ENCODE peak calls at places on chromosomes 16 and 17, in seven cellular contexts. O, W, B, J, S, A and K are unnamed samples.

GRCh38 chr17:55433629-55434422 is 12.2 kb upstream of the MMD start:
- DNase-seq in S (peak), O (peak), B (no peak), W (peak), J (no peak), A (peak), K (no peak)

GRCh38 chr16:77760800-77761199 is 27.6 kb upstream of the VAT1L start:
- DNase-seq in S (no peak), O (no peak), A (no peak), B (no peak), W (no peak), J (no peak), K (no peak)

GRCh38 chr16:4506450-4506849 is 30.3 kb downstream of the HMOX2 start:
- DNase-seq in B (peak), W (peak), S (peak), J (no peak), A (peak), O (peak), K (peak)

GRCh38 chr16:69106491-69107291 is 1.2 kb downstream of the HAS3 start:
- DNase-seq in B (no peak), A (no peak), O (no peak), J (no peak), S (peak), W (peak), K (no peak)

GRCh38 chr17:79730437-79730768 is 340 bp upstream of the ENPP7 start:
- DNase-seq in B (no peak), W (no peak), A (no peak), J (no peak), O (no peak), S (no peak), K (no peak)

GRCh38 chr16:24525970-24526559 is 13.3 kb upstream of the RBBP6 start:
- DNase-seq in S (no peak), A (peak), W (no peak), O (peak), B (no peak), J (no peak), K (peak)

GRCh38 chr17:11330871-11331270 is 89.9 kb downstream of the SHISA6 start:
- DNase-seq in A (no peak), J (no peak), S (no peak), B (no peak), W (no peak), O (no peak), K (no peak)

GRCh38 chr16:12575288-12575687 is 228.4 kb downstream of the CPPED1 start:
- DNase-seq in B (no peak), J (no peak), O (no peak), S (no peak), A (no peak), W (no peak), K (peak)

GRCh38 chr16:66520406-66521194 is 29.3 kb downstream of the TK2 start:
- DNase-seq in A (no peak), S (no peak), J (no peak), B (no peak), W (peak), O (no peak), K (peak)

GRCh38 chr17:35790826-35791225 is 4.6 kb downstream of the MMP28 start:
- DNase-seq in A (no peak), W (no peak), S (no peak), O (no peak), B (no peak), J (no peak), K (peak)

GRCh38 chr17:3960764-3961163 is 3.5 kb downstream of the ATP2A3 start:
- DNase-seq in W (peak), J (no peak), S (no peak), A (no peak), O (peak), B (no peak), K (no peak)

GRCh38 chr17:10875411-10875810 is 37.5 kb upstream of the PIRT start:
- DNase-seq in W (no peak), B (no peak), A (no peak), O (no peak), S (no peak), J (no peak), K (no peak)

GRCh38 chr16:29891525-29892457 is 7.6 kb downstream of the SEZ6L2 start:
- DNase-seq in W (no peak), O (no peak), B (no peak), J (no peak), A (no peak), S (no peak), K (no peak)

GRCh38 chr17:794876-795275 is 12.7 kb downstream of the MRM3 start:
- DNase-seq in B (peak), J (peak), W (peak), A (peak), S (peak), O (peak), K (peak)

GRCh38 chr16:21646721-21647561 is 5.5 kb downstream of the IGSF6 start:
- DNase-seq in A (no peak), B (no peak), S (no peak), O (no peak), J (no peak), W (peak), K (no peak)

GRCh38 chr16:21076186-21076883 is 74.3 kb downstream of the DNAH3 start:
- DNase-seq in O (no peak), B (no peak), A (no peak), J (no peak), S (peak), W (peak), K (no peak)

GRCh38 chr17:82006468-82007227 is 16.0 kb downstream of the CENPX start:
- DNase-seq in S (no peak), W (no peak), O (no peak), J (no peak), A (no peak), B (no peak), K (no peak)

GRCh38 chr17:7476951-7477350 is 2.5 kb downstream of the ZBTB4 start:
- DNase-seq in B (no peak), J (no peak), A (no peak), W (no peak), O (no peak), S (no peak), K (no peak)

GRCh38 chr17:50210249-50211225 is 9.1 kb upstream of the COL1A1 start:
- DNase-seq in S (peak), J (peak), W (peak), O (peak), A (no peak), B (no peak), K (peak)

GRCh38 chr17:4497101-4497824 is 1.4 kb upstream of the SPNS2 start:
- DNase-seq in O (peak), W (no peak), J (no peak), B (no peak), A (no peak), S (no peak), K (no peak)

GRCh38 chr17:69870091-69870530 is 204.9 kb upstream of the KCNJ16 start:
- DNase-seq in J (no peak), A (no peak), O (no peak), W (no peak), S (peak), B (no peak), K (no peak)

GRCh38 chr17:75876938-75877751 is 1.2 kb downstream of the TRIM47 start:
- DNase-seq in A (peak), S (peak), J (peak), W (peak), B (peak), O (peak), K (peak)

GRCh38 chr17:80884811-80885210 is 106.8 kb upstream of the CHMP6 start:
- DNase-seq in W (no peak), A (no peak), S (no peak), O (no peak), B (no peak), J (peak), K (no peak)

GRCh38 chr17:57357392-57357784 is 101.1 kb downstream of the MSI2 start:
- DNase-seq in J (peak), S (no peak), A (peak), B (no peak), W (peak), O (peak), K (no peak)

GRCh38 chr16:68086336-68086821 is 1.2 kb downstream of the NFATC3 start:
- DNase-seq in S (peak), W (no peak), J (no peak), A (no peak), O (no peak), B (no peak), K (no peak)

GRCh38 chr16:50210266-50211038 is 55.9 kb upstream of the ADCY7 start:
- DNase-seq in J (peak), W (peak), A (peak), B (peak), S (peak), O (peak), K (peak)

GRCh38 chr16:4980691-4981090 is 22.6 kb downstream of the SEC14L5 start:
- DNase-seq in J (no peak), W (no peak), A (no peak), S (no peak), B (no peak), O (no peak), K (no peak)

GRCh38 chr16:85436207-85436606 is 176.9 kb upstream of the GSE1 start:
- DNase-seq in A (no peak), S (no peak), J (no peak), W (no peak), B (no peak), O (no peak), K (no peak)

GRCh38 chr17:42900460-42901331 is at the start of gene G6PC1:
- DNase-seq in W (no peak), O (no peak), J (no peak), B (no peak), S (no peak), A (no peak), K (no peak)

GRCh38 chr16:54177857-54178490 is 108.6 kb downstream of the IRX3 start:
- DNase-seq in B (no peak), A (no peak), S (no peak), W (no peak), O (no peak), J (no peak), K (no peak)

GRCh38 chr16:54175552-54176375 is 110.8 kb downstream of the IRX3 start:
- DNase-seq in S (no peak), O (no peak), B (no peak), A (no peak), W (no peak), J (no peak), K (no peak)

GRCh38 chr16:54177052-54177856 is 109.3 kb downstream of the IRX3 start:
- DNase-seq in J (no peak), O (no peak), A (no peak), B (no peak), W (no peak), S (no peak), K (no peak)

GRCh38 chr16:54175169-54175551 is 111.4 kb downstream of the IRX3 start:
- DNase-seq in J (no peak), B (no peak), A (no peak), O (no peak), S (no peak), W (no peak), K (no peak)

DNA sequence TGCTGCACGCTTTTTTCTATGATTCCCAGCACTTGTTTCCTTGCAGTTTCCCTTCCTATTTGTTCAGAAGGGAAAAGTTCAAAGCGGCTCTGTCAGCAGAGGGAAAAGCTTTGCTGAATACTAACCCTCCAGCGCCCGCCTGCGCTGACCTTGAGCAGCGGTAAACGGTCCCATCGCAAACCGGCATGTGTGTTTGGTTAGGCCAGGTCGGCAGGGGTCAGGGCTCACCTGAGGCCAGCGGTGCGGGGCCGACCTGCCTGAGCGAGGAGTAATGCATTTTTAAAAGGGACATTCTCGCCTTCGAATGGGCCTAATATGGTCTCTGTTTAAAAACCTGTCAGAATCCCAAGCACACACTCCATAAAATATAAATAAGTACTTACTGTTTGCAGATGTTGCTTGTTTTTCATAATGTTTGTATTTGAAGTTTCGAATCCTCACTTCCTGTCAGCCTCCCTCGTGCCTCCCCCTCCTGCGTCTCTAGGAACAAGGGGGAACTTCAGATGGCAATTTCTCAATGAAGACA is 110.1 kb downstream of the IRX3 start:
- DNase-seq in A (no peak), O (peak), S (no peak), W (no peak), J (no peak), B (no peak), K (no peak)
- TF ChIP-seq CTCF in A (no peak), O (no peak), S (no peak), W (no peak), J (no peak), B (no peak), K (no peak)

DNA sequence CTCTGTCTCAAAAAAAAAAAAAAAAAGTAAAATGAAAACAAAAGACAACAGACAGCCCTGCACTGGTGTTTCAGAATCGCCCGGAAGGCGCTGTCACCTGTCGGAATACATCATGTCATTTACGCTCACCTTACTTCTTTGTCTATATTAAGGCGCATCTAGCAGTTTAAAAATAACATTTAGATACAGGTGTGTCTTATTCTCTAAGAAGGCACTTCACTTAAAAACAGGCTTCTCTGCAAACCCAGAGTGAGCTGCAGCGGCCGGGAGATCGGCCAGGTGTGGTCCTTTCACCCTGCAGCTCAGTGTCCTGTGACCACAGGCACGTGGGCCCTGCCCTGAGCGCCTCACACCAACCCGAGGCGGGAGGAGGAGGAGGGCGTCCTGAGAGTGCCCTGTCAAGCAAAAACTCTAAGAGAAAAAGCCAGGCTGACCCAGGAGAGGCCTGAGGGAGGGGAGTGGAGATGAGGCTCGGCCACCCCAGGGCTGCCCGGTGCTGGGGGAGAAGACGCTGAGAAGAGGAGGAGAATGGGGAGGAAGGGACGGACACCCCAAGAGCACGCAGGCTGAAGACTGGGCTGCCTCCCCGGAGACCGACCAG is 3.3 kb upstream of the LMF1 start:
- DNase-seq in B (no peak), W (peak), J (no peak), S (no peak), A (no peak), O (peak), K (no peak)
- H3K4me3 ChIP-seq in B (no peak), W (no peak), J (no peak), S (no peak), A (no peak), O (no peak), K (no peak)

GRCh38 chr17:30920282-30920681 is 1.5 kb upstream of the ADAP2 start:
- DNase-seq in B (no peak), O (no peak), S (peak), W (no peak), A (no peak), J (peak), K (peak)

GRCh38 chr17:30920683-30921543 is 832 bp upstream of the ADAP2 start:
- DNase-seq in J (no peak), A (no peak), O (no peak), W (no peak), S (no peak), B (no peak), K (peak)

GRCh38 chr17:30922235-30922993 is 669 bp downstream of the ADAP2 start:
- DNase-seq in J (peak), O (peak), W (peak), S (no peak), B (no peak), A (no peak), K (no peak)

GRCh38 chr17:30924341-30924740 is 2.6 kb downstream of the ADAP2 start:
- DNase-seq in J (no peak), S (no peak), A (no peak), B (no peak), O (no peak), W (no peak), K (no peak)

DNA sequence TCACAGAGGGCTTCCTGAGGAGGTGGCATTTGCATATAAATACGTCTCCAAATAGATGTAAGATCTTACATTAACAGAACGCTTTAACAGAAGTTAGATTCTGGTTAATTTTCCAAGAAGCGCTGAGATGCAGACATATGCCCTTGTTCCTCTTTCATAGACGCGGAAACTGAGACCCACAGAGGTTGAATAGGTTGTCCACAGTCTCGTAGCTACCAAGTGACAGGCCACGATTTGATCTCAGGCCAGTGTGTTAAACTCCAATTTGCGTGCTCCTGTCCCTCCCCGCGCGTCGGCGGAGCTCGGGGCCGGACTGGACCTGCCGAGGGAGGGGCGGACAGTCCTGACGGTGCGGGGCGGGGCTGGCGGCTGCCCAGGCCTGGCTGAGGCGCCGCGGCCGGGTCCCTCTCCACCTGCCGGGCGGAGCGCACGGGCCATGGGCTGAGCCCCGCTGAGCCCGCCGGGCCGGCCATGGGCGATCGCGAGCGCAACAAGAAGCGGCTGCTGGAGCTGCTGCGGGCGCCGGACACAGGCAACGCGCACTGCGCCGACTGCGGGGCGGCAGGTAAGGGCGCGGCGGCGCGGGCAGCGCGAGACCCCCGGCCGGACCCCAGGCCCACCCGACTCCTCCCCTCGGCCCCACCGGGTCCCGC is at the start of gene ADAP2:
- DNase-seq in J (peak), W (peak), S (no peak), B (peak), A (peak), O (peak), K (peak)
- TF ChIP-seq POLR2A in J (no peak), W (peak), S (no peak), B (peak), A (no peak), O (no peak), K (no peak)

GRCh38 chr16:3173892-3174617 is 13.9 kb upstream of the OR1F1 start:
- DNase-seq in J (peak), A (no peak), O (no peak), S (no peak), W (no peak), B (no peak), K (no peak)
- TF ChIP-seq CTCF in J (no peak), A (no peak), O (no peak), S (peak), W (no peak), B (no peak), K (no peak)

GRCh38 chr16:2082983-2083364 is 35.2 kb downstream of the TSC2 start:
- DNase-seq in B (no peak), O (no peak), S (no peak), J (no peak), A (no peak), W (no peak), K (no peak)

GRCh38 chr16:2079991-2080390 is 32.2 kb downstream of the TSC2 start:
- DNase-seq in A (no peak), O (no peak), W (no peak), J (no peak), S (no peak), B (no peak), K (no peak)

GRCh38 chr16:2081201-2081600 is 33.4 kb downstream of the TSC2 start:
- DNase-seq in A (no peak), B (no peak), S (no peak), W (no peak), J (no peak), O (no peak), K (no peak)

GRCh38 chr16:2082171-2082982 is 34.6 kb downstream of the TSC2 start:
- DNase-seq in B (no peak), A (peak), S (no peak), W (peak), J (no peak), O (peak), K (no peak)

DNA sequence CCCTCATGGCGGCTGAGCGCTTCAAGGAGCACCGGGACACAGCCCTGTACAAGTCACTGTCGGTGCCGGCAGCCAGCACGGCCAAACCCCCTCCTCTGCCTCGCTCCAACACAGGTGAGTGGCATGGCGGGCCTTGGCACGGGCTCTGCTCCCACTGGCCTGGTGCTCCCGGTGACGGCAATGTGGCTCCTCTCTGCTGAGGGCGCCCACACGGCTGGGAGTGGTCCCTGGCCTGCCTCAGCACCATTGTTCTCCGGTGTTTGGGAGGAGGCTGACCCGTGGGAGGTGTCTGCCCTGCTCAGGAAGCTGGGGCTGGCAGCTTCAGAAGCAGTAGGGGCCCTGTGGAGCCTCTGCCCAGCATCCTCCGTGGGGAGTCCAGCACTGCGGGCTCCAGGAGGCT is 33.9 kb downstream of the TSC2 start:
- DNase-seq in S (no peak), J (no peak), O (no peak), B (no peak), A (no peak), W (no peak), K (no peak)
- H3K4me3 ChIP-seq in S (no peak), J (no peak), O (no peak), B (no peak), A (no peak), W (no peak), K (no peak)

GRCh38 chr16:2867987-2868789 is 10.2 kb upstream of the PRSS22 start:
- DNase-seq in A (peak), J (peak), S (peak), B (peak), W (peak), O (peak), K (peak)
- TF ChIP-seq POLR2A in A (no peak), J (no peak), S (peak), B (no peak), W (peak), O (peak), K (no peak)

DNA sequence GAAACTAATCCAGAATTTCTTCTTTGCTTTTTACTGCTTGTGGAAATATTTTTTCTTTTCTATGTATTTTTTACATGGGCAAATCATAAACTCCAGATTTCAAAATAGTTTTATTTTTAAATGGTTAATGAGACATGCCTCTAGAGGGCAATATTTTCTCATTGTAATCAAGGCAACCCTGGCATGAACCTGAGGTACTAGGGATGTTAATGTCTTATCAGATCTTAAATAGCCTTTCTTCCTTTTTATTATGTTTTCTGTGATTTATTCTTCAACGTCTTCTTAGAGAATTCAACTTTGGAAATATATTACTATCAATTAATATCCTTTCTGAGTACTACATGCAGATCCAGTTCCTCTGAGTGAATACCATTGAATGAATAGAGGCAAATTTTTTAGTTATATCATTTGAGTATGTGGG is 324.7 kb downstream of the BCAS3 start:
- DNase-seq in O (no peak), S (peak), W (no peak), J (no peak), A (no peak), B (no peak), K (no peak)
- TF ChIP-seq CTCF in O (peak), S (peak), W (peak), J (peak), A (peak), B (peak), K (no peak)